ENCODE peak calls at places on chromosomes 1 and 21, in nine cellular contexts. H is fibroblast of lung; Z is colonic mucosa; N is PC-9; C is NB4; W is CD8-positive, alpha-beta T cell; O is left ventricle myocardium inferior; X is A549; L is fibroblast of pulmonary artery. E is an unnamed sample.

GRCh38 chr1:48552420-48552819 is 80.4 kb upstream of the SPATA6 start:
- DNase-seq in H (no peak), Z (no peak), N (no peak), C (peak), W (no peak), O (no peak), X (no peak), L (peak), E (peak)

GRCh38 chr1:160101037-160101716 is 2.8 kb upstream of the IGSF8 start:
- DNase-seq in H (peak), Z (peak), N (peak), C (peak), W (peak), O (peak), X (peak), L (peak), E (peak)

GRCh38 chr1:44827197-44828002 is 15.7 kb downstream of the PTCH2 start:
- DNase-seq in H (no peak), Z (no peak), N (no peak), C (no peak), W (no peak), O (no peak), X (no peak), L (no peak), E (no peak)

GRCh38 chr1:85230305-85230977 is 29.0 kb downstream of the C1orf52 start:
- DNase-seq in H (no peak), Z (no peak), N (no peak), C (peak), W (no peak), O (no peak), X (no peak), L (no peak), E (no peak)

GRCh38 chr1:231049121-231049979 is 9.3 kb upstream of the FAM89A start:
- DNase-seq in H (no peak), Z (no peak), N (no peak), C (peak), W (no peak), O (no peak), X (no peak), L (no peak), E (no peak)

GRCh38 chr1:9235123-9235513 is 544 bp downstream of the H6PD start:
- DNase-seq in H (peak), Z (peak), N (no peak), C (peak), W (no peak), O (no peak), X (peak), L (peak), E (peak)

GRCh38 chr1:116377564-116378529 is 4.8 kb downstream of the ATP1A1 start:
- DNase-seq in H (peak), Z (peak), N (no peak), C (peak), W (no peak), O (peak), X (no peak), L (peak), E (peak)

GRCh38 chr1:39646232-39647081 is 7.0 kb upstream of the HEYL start:
- DNase-seq in H (no peak), Z (peak), N (no peak), C (peak), W (no peak), O (peak), X (no peak), L (peak), E (peak)

GRCh38 chr21:41090981-41091380 is 77.0 kb upstream of the BACE2 start:
- DNase-seq in H (no peak), Z (no peak), N (no peak), C (no peak), W (no peak), O (no peak), X (no peak), L (no peak), E (no peak)

GRCh38 chr1:229199892-229200291 is 71.0 kb upstream of the RAB4A start:
- DNase-seq in H (no peak), Z (peak), N (no peak), C (peak), W (no peak), O (no peak), X (no peak), L (no peak), E (no peak)

GRCh38 chr1:150558761-150559626 is 9.8 kb downstream of the ADAMTSL4 start:
- DNase-seq in H (no peak), Z (no peak), N (no peak), C (no peak), W (no peak), O (peak), X (no peak), L (peak), E (peak)

GRCh38 chr1:181635108-181635507 is 151.8 kb downstream of the CACNA1E start:
- DNase-seq in H (no peak), Z (no peak), N (no peak), C (no peak), W (no peak), O (no peak), X (no peak), L (no peak), E (no peak)

GRCh38 chr1:14350197-14350596 is 248.3 kb upstream of the KAZN start:
- DNase-seq in H (no peak), Z (no peak), N (no peak), C (no peak), W (no peak), O (no peak), X (no peak), L (no peak), E (no peak)

GRCh38 chr21:38699048-38699447 is 106.7 kb upstream of the ETS2 start:
- DNase-seq in H (no peak), Z (no peak), N (no peak), C (peak), W (no peak), O (no peak), X (peak), L (no peak), E (no peak)

GRCh38 chr1:35762204-35762603 is 7.6 kb downstream of the CLSPN start:
- DNase-seq in H (no peak), Z (no peak), N (no peak), C (no peak), W (no peak), O (no peak), X (no peak), L (no peak), E (no peak)

GRCh38 chr1:15963968-15964648 is 11.8 kb downstream of the ZBTB17 start:
- DNase-seq in H (no peak), Z (no peak), N (no peak), C (no peak), W (no peak), O (no peak), X (no peak), L (no peak), E (no peak)

GRCh38 chr1:100034465-100034864 is 64.7 kb downstream of the SLC35A3 start:
- DNase-seq in H (no peak), Z (no peak), N (no peak), C (peak), W (no peak), O (no peak), X (peak), L (peak), E (peak)

GRCh38 chr1:232250410-232250809 is 379.5 kb downstream of the SIPA1L2 start:
- DNase-seq in H (no peak), Z (no peak), N (no peak), C (no peak), W (no peak), O (no peak), X (no peak), L (no peak), E (no peak)

GRCh38 chr1:52365091-52365745 is 787 bp downstream of the CC2D1B start:
- DNase-seq in H (peak), Z (peak), N (peak), C (peak), W (no peak), O (peak), X (peak), L (peak), E (peak)

GRCh38 chr1:178938281-178938958 is 67.5 kb upstream of the ANGPTL1 start:
- DNase-seq in H (no peak), Z (no peak), N (no peak), C (no peak), W (no peak), O (no peak), X (no peak), L (peak), E (no peak)

GRCh38 chr21:22993822-22994574 is 1995.8 kb downstream of the NCAM2 start:
- DNase-seq in H (no peak), Z (no peak), N (no peak), C (no peak), W (no peak), O (no peak), X (no peak), L (no peak), E (no peak)

GRCh38 chr1:119924948-119925898 is 28.9 kb upstream of the ADAM30 start:
- DNase-seq in H (no peak), Z (no peak), N (no peak), C (no peak), W (no peak), O (no peak), X (no peak), L (no peak), E (peak)

GRCh38 chr1:39818482-39818881 is 29.8 kb upstream of the BMP8B start:
- DNase-seq in H (no peak), Z (peak), N (peak), C (no peak), W (no peak), O (no peak), X (no peak), L (no peak), E (no peak)

GRCh38 chr1:230073371-230074035 is 6.5 kb downstream of the GALNT2 start:
- DNase-seq in H (peak), Z (no peak), N (peak), C (no peak), W (no peak), O (no peak), X (no peak), L (no peak), E (peak)

GRCh38 chr1:235221653-235222052 is 60.6 kb upstream of the RBM34 start:
- DNase-seq in H (no peak), Z (no peak), N (no peak), C (no peak), W (no peak), O (no peak), X (no peak), L (no peak), E (no peak)
- TF ChIP-seq CTCF in H (no peak), Z (no peak), N (no peak), C (no peak), W (no peak), O (no peak), X (no peak), L (no peak), E (no peak)

GRCh38 chr1:222728746-222729145 is 8.3 kb upstream of the FAM177B start:
- DNase-seq in H (no peak), Z (no peak), N (no peak), C (no peak), W (no peak), O (no peak), X (no peak), L (no peak), E (no peak)
- H3K4me3 ChIP-seq in H (no peak), Z (no peak), N (no peak), C (no peak), W (no peak), O (no peak), X (no peak), L (no peak), E (no peak)

DNA sequence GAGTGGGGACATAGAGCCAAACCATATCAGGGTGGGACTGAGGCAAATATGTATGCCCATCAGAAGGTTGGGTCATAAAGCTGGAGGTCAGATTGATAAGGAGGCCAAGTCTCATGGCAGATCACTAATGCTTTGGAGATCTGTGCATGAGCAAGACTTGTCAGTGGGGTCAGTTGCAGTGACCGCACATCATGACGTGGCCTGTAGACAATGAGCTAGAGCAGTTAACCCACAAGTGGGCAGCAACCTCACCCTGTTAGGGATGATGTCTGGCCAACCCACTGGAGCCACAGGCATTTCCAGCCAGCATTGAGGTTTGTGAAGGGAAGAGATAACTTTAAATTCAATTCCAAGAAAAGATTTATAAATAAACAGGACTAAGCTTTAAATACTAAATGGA is 66.7 kb downstream of the XCL1 start:
- DNase-seq in H (peak), Z (no peak), N (no peak), C (no peak), W (no peak), O (no peak), X (no peak), L (peak), E (peak)
- TF ChIP-seq CTCF in H (no peak), Z (no peak), N (no peak), C (no peak), W (no peak), O (no peak), X (no peak), L (no peak), E (no peak)

GRCh38 chr1:241225741-241226140 is 131.3 kb downstream of the RGS7 start:
- DNase-seq in H (no peak), Z (no peak), N (no peak), C (no peak), W (no peak), O (no peak), X (no peak), L (no peak), E (no peak)

GRCh38 chr1:241228339-241228738 is 128.7 kb downstream of the RGS7 start:
- DNase-seq in H (no peak), Z (no peak), N (no peak), C (no peak), W (no peak), O (no peak), X (no peak), L (no peak), E (no peak)

GRCh38 chr1:241235236-241235897 is 121.6 kb downstream of the RGS7 start:
- DNase-seq in H (no peak), Z (no peak), N (no peak), C (no peak), W (no peak), O (no peak), X (no peak), L (no peak), E (peak)

GRCh38 chr1:241229216-241229615 is 127.8 kb downstream of the RGS7 start:
- DNase-seq in H (no peak), Z (peak), N (no peak), C (no peak), W (no peak), O (no peak), X (no peak), L (no peak), E (no peak)

GRCh38 chr1:241229711-241230110 is 127.3 kb downstream of the RGS7 start:
- DNase-seq in H (no peak), Z (no peak), N (no peak), C (no peak), W (no peak), O (no peak), X (no peak), L (no peak), E (no peak)
- H3K4me3 ChIP-seq in H (no peak), Z (no peak), N (no peak), C (no peak), W (no peak), O (no peak), X (no peak), L (no peak), E (no peak)

DNA sequence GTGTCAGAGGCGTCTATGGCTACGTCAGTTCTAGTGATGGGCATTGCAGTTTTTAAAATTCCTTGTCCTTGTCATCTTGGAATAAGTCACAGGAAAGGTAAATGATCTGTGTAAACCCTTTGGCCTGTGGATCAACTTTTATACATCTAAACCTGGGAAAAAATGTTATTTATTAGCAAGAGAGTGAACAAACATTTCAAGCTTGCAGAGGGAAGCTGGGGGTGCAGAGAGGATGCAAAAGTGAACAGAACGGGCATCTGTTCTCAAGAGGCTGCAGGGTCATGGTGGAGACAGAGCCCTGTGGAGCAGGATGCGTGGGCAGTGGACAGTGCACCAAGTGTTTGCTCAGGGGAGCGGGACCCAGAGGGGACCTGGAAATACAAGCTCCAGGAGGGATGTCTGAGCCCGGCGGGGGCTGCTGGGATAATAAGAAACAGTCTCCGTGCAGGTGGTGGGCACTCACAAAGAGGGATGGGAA is 105.4 kb upstream of the SLC45A1 start:
- DNase-seq in H (no peak), Z (no peak), N (no peak), C (peak), W (no peak), O (no peak), X (no peak), L (no peak), E (no peak)
- TF ChIP-seq CTCF in H (no peak), Z (no peak), N (no peak), C (no peak), W (no peak), O (no peak), X (no peak), L (no peak), E (no peak)

E was measured in fibroblast of mammary gland.